ENCODE peak calls at places on chromosomes 16 and 17, in five cellular contexts. One of them, this sample, is unnamed.

GRCh38 chr16:2023098-2023925 is 3.4 kb upstream of the NHERF2 start:
- DNase-seq in AG04450: peak
- DNase-seq in transverse colon: peak
- DNase-seq in mammary epithelial cell: peak
- DNase-seq in endodermal cell: peak
- DNase-seq in this sample: peak

GRCh38 chr16:53457670-53458069 is 23.4 kb downstream of the RBL2 start:
- DNase-seq in mammary epithelial cell: peak
- DNase-seq in AG04450: no peak
- DNase-seq in transverse colon: peak
- DNase-seq in endodermal cell: no peak
- DNase-seq in this sample: no peak

GRCh38 chr16:19542138-19542821 is 13.2 kb upstream of the VPS35L start:
- DNase-seq in endodermal cell: no peak
- DNase-seq in AG04450: no peak
- DNase-seq in mammary epithelial cell: no peak
- DNase-seq in transverse colon: no peak
- DNase-seq in this sample: no peak

GRCh38 chr16:50067290-50067853 is 1.6 kb downstream of the HEATR3 start:
- DNase-seq in transverse colon: no peak
- DNase-seq in endodermal cell: peak
- DNase-seq in mammary epithelial cell: peak
- DNase-seq in AG04450: peak
- DNase-seq in this sample: no peak

GRCh38 chr17:82781894-82782274 is 30.0 kb downstream of the TBCD start:
- DNase-seq in AG04450: peak
- DNase-seq in transverse colon: peak
- DNase-seq in endodermal cell: peak
- DNase-seq in mammary epithelial cell: peak
- DNase-seq in this sample: peak

GRCh38 chr17:74114881-74115470 is 88.5 kb upstream of the RPL38 start:
- DNase-seq in endodermal cell: no peak
- DNase-seq in transverse colon: no peak
- DNase-seq in mammary epithelial cell: no peak
- DNase-seq in AG04450: no peak
- DNase-seq in this sample: no peak

GRCh38 chr16:19607610-19608280 is 52.2 kb downstream of the VPS35L start:
- DNase-seq in AG04450: no peak
- DNase-seq in endodermal cell: no peak
- DNase-seq in transverse colon: no peak
- DNase-seq in mammary epithelial cell: no peak
- DNase-seq in this sample: no peak

GRCh38 chr17:39623356-39623950 is 3.3 kb upstream of the PPP1R1B start:
- DNase-seq in endodermal cell: peak
- DNase-seq in AG04450: no peak
- DNase-seq in mammary epithelial cell: peak
- DNase-seq in transverse colon: peak
- DNase-seq in this sample: peak

GRCh38 chr17:73359987-73360410 is 48.2 kb upstream of the CDC42EP4 start:
- DNase-seq in AG04450: no peak
- DNase-seq in mammary epithelial cell: peak
- DNase-seq in endodermal cell: peak
- DNase-seq in transverse colon: peak
- DNase-seq in this sample: peak

GRCh38 chr17:2402517-2402916 is 1.7 kb upstream of the MNT start:
- DNase-seq in endodermal cell: no peak
- DNase-seq in transverse colon: no peak
- DNase-seq in mammary epithelial cell: no peak
- DNase-seq in AG04450: no peak
- DNase-seq in this sample: peak

GRCh38 chr17:2401426-2402221 is 764 bp upstream of the MNT start:
- DNase-seq in transverse colon: peak
- DNase-seq in AG04450: peak
- DNase-seq in endodermal cell: peak
- DNase-seq in mammary epithelial cell: peak
- DNase-seq in this sample: peak

GRCh38 chr17:2405247-2405926 is 4.5 kb upstream of the MNT start:
- DNase-seq in AG04450: peak
- DNase-seq in endodermal cell: peak
- DNase-seq in mammary epithelial cell: peak
- DNase-seq in transverse colon: no peak
- DNase-seq in this sample: peak

GRCh38 chr17:2400877-2401425 is at the start of gene MNT:
- DNase-seq in endodermal cell: peak
- DNase-seq in AG04450: peak
- DNase-seq in transverse colon: peak
- DNase-seq in mammary epithelial cell: peak
- DNase-seq in this sample: peak

GRCh38 chr17:2403044-2403443 is 2.2 kb upstream of the MNT start:
- DNase-seq in endodermal cell: peak
- DNase-seq in AG04450: no peak
- DNase-seq in transverse colon: no peak
- DNase-seq in mammary epithelial cell: no peak
- DNase-seq in this sample: peak
- H3K27ac ChIP-seq in endodermal cell: no peak
- H3K27ac ChIP-seq in AG04450: no peak
- H3K27ac ChIP-seq in transverse colon: peak
- H3K27ac ChIP-seq in mammary epithelial cell: peak
- H3K27ac ChIP-seq in this sample: no peak

GRCh38 chr17:10177921-10178788 is 20.3 kb downstream of the GAS7 start:
- DNase-seq in endodermal cell: peak
- DNase-seq in mammary epithelial cell: no peak
- DNase-seq in transverse colon: no peak
- DNase-seq in AG04450: no peak
- DNase-seq in this sample: no peak

GRCh38 chr17:10177131-10177920 is 21.1 kb downstream of the GAS7 start:
- DNase-seq in transverse colon: no peak
- DNase-seq in endodermal cell: peak
- DNase-seq in AG04450: no peak
- DNase-seq in mammary epithelial cell: no peak
- DNase-seq in this sample: no peak

GRCh38 chr17:10183931-10184930 is 14.2 kb downstream of the GAS7 start:
- DNase-seq in transverse colon: no peak
- DNase-seq in AG04450: no peak
- DNase-seq in mammary epithelial cell: no peak
- DNase-seq in endodermal cell: peak
- DNase-seq in this sample: no peak

GRCh38 chr17:10182785-10183184 is 15.6 kb downstream of the GAS7 start:
- DNase-seq in transverse colon: no peak
- DNase-seq in AG04450: no peak
- DNase-seq in endodermal cell: peak
- DNase-seq in mammary epithelial cell: no peak
- DNase-seq in this sample: no peak

GRCh38 chr17:10178789-10179075 is 19.7 kb downstream of the GAS7 start:
- DNase-seq in AG04450: no peak
- DNase-seq in endodermal cell: peak
- DNase-seq in mammary epithelial cell: no peak
- DNase-seq in transverse colon: no peak
- DNase-seq in this sample: no peak
- H3K27ac ChIP-seq in AG04450: no peak
- H3K27ac ChIP-seq in endodermal cell: no peak
- H3K27ac ChIP-seq in mammary epithelial cell: no peak
- H3K27ac ChIP-seq in transverse colon: no peak
- H3K27ac ChIP-seq in this sample: no peak

GRCh38 chr16:46962629-46963028 is 10.8 kb downstream of the DNAJA2 start:
- DNase-seq in AG04450: no peak
- DNase-seq in mammary epithelial cell: no peak
- DNase-seq in transverse colon: no peak
- DNase-seq in endodermal cell: no peak
- DNase-seq in this sample: no peak
- H3K27ac ChIP-seq in AG04450: no peak
- H3K27ac ChIP-seq in mammary epithelial cell: peak
- H3K27ac ChIP-seq in transverse colon: no peak
- H3K27ac ChIP-seq in endodermal cell: no peak
- H3K27ac ChIP-seq in this sample: no peak

GRCh38 chr16:88597856-88598491 is 27.8 kb downstream of the ZC3H18 start:
- DNase-seq in AG04450: no peak
- DNase-seq in transverse colon: no peak
- DNase-seq in endodermal cell: no peak
- DNase-seq in mammary epithelial cell: no peak
- DNase-seq in this sample: no peak
- H3K27ac ChIP-seq in AG04450: no peak
- H3K27ac ChIP-seq in transverse colon: peak
- H3K27ac ChIP-seq in endodermal cell: no peak
- H3K27ac ChIP-seq in mammary epithelial cell: no peak
- H3K27ac ChIP-seq in this sample: no peak

DNA sequence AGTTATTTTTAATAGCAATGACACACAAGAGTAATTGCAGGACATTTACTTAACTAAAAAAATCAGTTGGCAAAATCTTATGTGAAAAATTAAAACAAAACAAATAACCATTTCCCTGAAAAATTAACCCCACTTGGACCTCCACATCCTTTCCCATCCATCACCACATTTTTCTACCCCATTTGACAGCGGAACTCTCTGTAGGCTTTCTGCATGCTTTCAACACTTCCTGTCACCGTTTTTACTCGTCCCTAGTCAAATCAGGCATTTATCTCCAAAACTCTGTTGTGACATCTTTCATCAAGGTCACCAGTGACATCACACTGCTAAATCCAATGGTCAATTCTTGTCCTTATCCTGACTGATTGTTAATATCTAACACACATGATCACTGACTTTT is 27.5 kb downstream of the KCNJ16 start:
- DNase-seq in endodermal cell: no peak
- DNase-seq in transverse colon: no peak
- DNase-seq in AG04450: no peak
- DNase-seq in mammary epithelial cell: no peak
- DNase-seq in this sample: no peak
- H3K27ac ChIP-seq in endodermal cell: no peak
- H3K27ac ChIP-seq in transverse colon: no peak
- H3K27ac ChIP-seq in AG04450: no peak
- H3K27ac ChIP-seq in mammary epithelial cell: no peak
- H3K27ac ChIP-seq in this sample: no peak